ENCODE peak calls at places on chromosomes 1 and 21, in eight cellular contexts. J is uterus, S is sigmoid colon, T is H1, Z is heart left ventricle, N is adrenal gland, U is right lobe of liver, W is A549. H is an unnamed sample.
A peak's percentile ranks its signal among the peaks of the same experiment; 100 is the strongest.

GRCh38 chr21:35525443-35525842 is 476.3 kb upstream of the RUNX1 start:
- DNase-seq in W (no peak), T (no peak), S (no peak), U (no peak), N (no peak), J (no peak), Z (no peak), H (no peak)

GRCh38 chr1:231527586-231528174 is 789 bp upstream of the TSNAX start:
- DNase-seq in Z (no peak), W (no peak), J (peak; percentile 24), U (no peak), N (peak; percentile 59), S (no peak), T (no peak), H (no peak)

GRCh38 chr1:20708057-20708456 is 9.8 kb downstream of the KIF17 start:
- DNase-seq in W (no peak), U (no peak), Z (no peak), S (no peak), N (no peak), T (no peak), J (no peak), H (no peak)

GRCh38 chr1:184483101-184483813 is 96.4 kb downstream of the C1orf21 start:
- DNase-seq in W (no peak), Z (no peak), U (no peak), T (no peak), J (peak; percentile 78), S (peak; percentile 88), N (peak; percentile 76), H (no peak)

GRCh38 chr1:154791292-154792278 is 78.5 kb downstream of the KCNN3 start:
- DNase-seq in T (no peak), N (no peak), S (no peak), W (no peak), U (no peak), Z (no peak), J (peak; percentile 83), H (peak; percentile 49)

GRCh38 chr1:44377925-44378784 is 23.1 kb upstream of the ERI3 start:
- DNase-seq in T (no peak), N (peak; percentile 57), J (peak; percentile 27), W (peak; percentile 46), U (no peak), Z (no peak), S (no peak), H (peak; percentile 54)

GRCh38 chr1:43856188-43856587 is 77.4 kb upstream of the ARTN start:
- DNase-seq in S (no peak), N (no peak), T (no peak), W (no peak), U (no peak), J (no peak), Z (no peak), H (no peak)

GRCh38 chr1:17617787-17618557 is 78.5 kb downstream of the ARHGEF10L start:
- DNase-seq in W (no peak), Z (peak; percentile 73), T (no peak), U (no peak), S (peak; percentile 86), J (peak; percentile 52), N (no peak), H (no peak)

DNA sequence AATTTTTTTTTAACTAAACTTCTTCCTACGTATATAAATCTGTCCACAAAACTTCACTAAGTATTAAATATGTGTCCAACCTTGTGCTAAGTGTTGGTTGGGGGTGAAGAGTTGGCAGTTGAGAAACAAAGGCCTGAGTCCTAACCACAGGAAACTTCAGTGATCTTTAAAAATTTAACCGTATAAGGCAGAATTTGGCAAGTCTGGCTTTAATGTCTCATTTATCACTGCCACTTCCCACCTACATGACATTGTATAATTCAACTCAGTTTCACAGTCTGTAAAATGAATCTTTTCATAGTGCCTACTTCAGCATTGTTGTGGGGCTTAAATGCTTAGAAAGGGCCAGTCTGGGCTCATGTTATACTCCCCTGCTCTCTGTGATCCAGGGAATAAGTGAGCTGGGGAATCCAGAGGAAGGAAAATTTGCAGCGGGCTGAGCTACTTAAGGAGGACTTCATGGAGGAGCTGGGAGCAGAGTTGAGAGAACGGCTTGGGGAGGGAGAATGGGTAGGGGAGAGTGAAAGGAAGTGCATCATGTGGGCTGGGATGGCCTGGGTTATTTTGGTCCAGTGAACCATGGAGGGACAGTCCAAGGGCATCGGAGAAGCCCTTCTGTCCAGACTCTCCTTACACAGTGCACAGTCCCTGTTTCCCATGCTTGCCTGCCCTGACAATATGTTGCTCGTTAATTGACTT is 14.5 kb downstream of the IFNAR2 start:
- DNase-seq in U (no peak), S (no peak), J (no peak), T (no peak), N (no peak), Z (no peak), W (no peak), H (no peak)
- TF ChIP-seq POLR2A in U (no peak), S (no peak), J (no peak), T (no peak), N (no peak), Z (no peak), W (no peak), H (no peak)

GRCh38 chr1:1917995-1918900 is 831 bp downstream of the TMEM52 start:
- DNase-seq in T (no peak), Z (peak; percentile 70), N (peak; percentile 83), S (peak; percentile 73), U (peak; percentile 54), J (no peak), W (no peak), H (no peak)

GRCh38 chr1:1919304-1920056 is 401 bp upstream of the TMEM52 start:
- DNase-seq in T (peak; percentile 100), N (peak; percentile 99), S (peak; percentile 99), Z (peak; percentile 100), W (peak; percentile 97), U (peak; percentile 100), J (peak; percentile 98), H (peak; percentile 98)

GRCh38 chr1:1920057-1920607 is 1.1 kb upstream of the TMEM52 start:
- DNase-seq in S (peak; percentile 67), N (no peak), Z (peak; percentile 62), J (no peak), T (no peak), W (no peak), U (peak; percentile 61), H (no peak)

GRCh38 chr1:1917304-1917976 is 1.6 kb downstream of the TMEM52 start:
- DNase-seq in T (no peak), J (no peak), U (peak; percentile 58), N (no peak), Z (peak; percentile 49), S (no peak), W (no peak), H (no peak)

GRCh38 chr1:1918901-1919303 is at the start of gene TMEM52:
- DNase-seq in J (no peak), S (no peak), T (no peak), N (no peak), W (no peak), Z (no peak), U (no peak), H (no peak)
- TF ChIP-seq POLR2A in J (peak; percentile 33), S (no peak), T (no peak), N (peak; percentile 56), W (no peak), Z (peak; percentile 57), U (peak; percentile 84), H (no peak)

DNA sequence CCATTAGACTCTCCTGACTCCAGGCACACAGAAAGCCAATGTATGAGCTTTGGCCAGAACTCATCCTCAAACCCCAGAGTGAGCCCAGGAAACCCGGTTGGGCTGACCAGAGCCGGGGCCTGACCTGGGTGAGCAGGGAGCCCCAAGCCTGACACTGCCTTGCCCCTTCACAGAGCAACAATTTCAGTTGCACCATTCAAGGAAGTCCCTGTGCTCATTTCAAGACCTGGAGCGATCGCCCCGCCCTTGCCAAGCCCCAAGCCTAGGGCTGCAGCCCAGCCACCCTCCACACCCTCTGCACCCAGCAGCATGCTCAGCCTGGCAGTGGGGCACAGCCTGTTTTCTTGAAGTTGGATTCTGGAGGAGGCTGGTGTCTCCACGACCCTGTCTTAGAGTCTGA is 2.3 kb downstream of the NBL1 start:
- DNase-seq in J (no peak), W (peak; percentile 31), Z (no peak), S (no peak), T (no peak), U (no peak), N (no peak), H (no peak)
- TF ChIP-seq POLR2A in J (no peak), W (no peak), Z (no peak), S (no peak), T (no peak), U (no peak), N (no peak), H (no peak)

GRCh38 chr1:15623435-15623834 is 6.2 kb downstream of the DDI2 start:
- DNase-seq in T (no peak), J (no peak), S (no peak), W (no peak), Z (no peak), U (no peak), N (no peak), H (peak; percentile 15)

GRCh38 chr1:15627343-15627988 is 10.2 kb downstream of the DDI2 start:
- DNase-seq in U (no peak), S (no peak), Z (no peak), T (no peak), N (no peak), W (no peak), J (no peak), H (peak; percentile 84)

GRCh38 chr1:15626269-15626668 is 9.0 kb downstream of the DDI2 start:
- DNase-seq in Z (no peak), S (no peak), T (no peak), N (no peak), J (no peak), W (no peak), U (no peak), H (peak; percentile 46)

GRCh38 chr1:15624315-15624714 is 7.1 kb downstream of the DDI2 start:
- DNase-seq in N (no peak), T (no peak), Z (no peak), U (no peak), S (no peak), J (no peak), W (no peak), H (peak; percentile 35)

GRCh38 chr1:15625224-15625917 is 8.1 kb downstream of the DDI2 start:
- DNase-seq in U (no peak), Z (no peak), J (peak; percentile 71), W (no peak), N (no peak), T (no peak), S (no peak), H (peak; percentile 42)
- TF ChIP-seq POLR2A in U (no peak), Z (no peak), J (no peak), W (no peak), N (no peak), T (no peak), S (no peak), H (no peak)

DNA sequence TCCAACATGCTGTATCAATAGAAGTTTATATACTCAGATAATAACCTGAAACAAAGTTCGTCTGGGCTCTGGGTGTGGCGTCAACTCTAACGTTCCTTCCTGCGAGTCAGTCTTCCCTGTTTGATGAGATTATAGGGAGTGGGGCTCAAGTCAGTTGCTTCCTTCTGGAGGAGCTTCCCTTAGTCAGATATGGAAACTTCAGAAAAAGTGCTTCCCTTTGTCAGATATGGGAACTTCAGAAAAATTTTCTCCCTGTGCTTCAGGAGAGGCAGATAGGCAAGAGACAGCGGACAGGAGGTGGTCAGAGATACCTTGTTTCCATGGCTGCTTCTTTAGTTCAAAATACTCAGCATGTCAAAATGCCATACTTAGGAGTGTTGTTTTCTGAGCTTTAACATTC is 51.1 kb upstream of the PRDX6 start:
- DNase-seq in W (no peak), N (no peak), J (no peak), T (no peak), Z (no peak), U (no peak), S (no peak), H (peak; percentile 53)
- TF ChIP-seq POLR2A in W (no peak), N (no peak), J (no peak), T (no peak), Z (no peak), U (no peak), S (no peak), H (no peak)